ENCODE peak calls at places on chromosomes 12 and 14, in nine cellular contexts. One of them, this sample, is unnamed.
A peak's percentile ranks its signal among the peaks of the same experiment; 100 is the strongest.

GRCh38 chr12:12282761-12283160 is 15.9 kb upstream of the LRP6 start:
- DNase-seq in anterior cingulate cortex: no peak
- DNase-seq in kidney glomerular epithelial cell: peak; percentile 68
- DNase-seq in KBM-7: no peak
- DNase-seq in NCI-H2081: no peak
- DNase-seq in stimulated activated CD8-positive, alpha-beta memory T cell treated with anti-CD3 and anti-CD28 coated beads, Interleukin-12 subunit alpha, Interleukin-12 subunit beta, amount 100 ng/mL, for 1 hour: no peak
- DNase-seq in neural crest cell: no peak
- DNase-seq in islet precursor cell: no peak
- DNase-seq in activated CD8-positive, alpha-beta T cell treated with anti-CD3 and anti-CD28 coated beads for 36 hours: no peak
- DNase-seq in this sample: no peak

GRCh38 chr12:32211769-32212156 is 105.1 kb downstream of the BICD1 start:
- DNase-seq in anterior cingulate cortex: no peak
- DNase-seq in kidney glomerular epithelial cell: no peak
- DNase-seq in KBM-7: no peak
- DNase-seq in NCI-H2081: no peak
- DNase-seq in stimulated activated CD8-positive, alpha-beta memory T cell treated with anti-CD3 and anti-CD28 coated beads, Interleukin-12 subunit alpha, Interleukin-12 subunit beta, amount 100 ng/mL, for 1 hour: no peak
- DNase-seq in neural crest cell: no peak
- DNase-seq in islet precursor cell: no peak
- DNase-seq in activated CD8-positive, alpha-beta T cell treated with anti-CD3 and anti-CD28 coated beads for 36 hours: no peak
- DNase-seq in this sample: peak; percentile 58

GRCh38 chr12:31835276-31835882 is 106.6 kb upstream of the AMN1 start:
- DNase-seq in anterior cingulate cortex: no peak
- DNase-seq in kidney glomerular epithelial cell: no peak
- DNase-seq in KBM-7: peak; percentile 74
- DNase-seq in NCI-H2081: no peak
- DNase-seq in stimulated activated CD8-positive, alpha-beta memory T cell treated with anti-CD3 and anti-CD28 coated beads, Interleukin-12 subunit alpha, Interleukin-12 subunit beta, amount 100 ng/mL, for 1 hour: no peak
- DNase-seq in neural crest cell: no peak
- DNase-seq in islet precursor cell: no peak
- DNase-seq in activated CD8-positive, alpha-beta T cell treated with anti-CD3 and anti-CD28 coated beads for 36 hours: no peak
- DNase-seq in this sample: no peak

GRCh38 chr12:94560416-94561221 is 89.7 kb downstream of the TMCC3 start:
- DNase-seq in anterior cingulate cortex: peak; percentile 45
- DNase-seq in kidney glomerular epithelial cell: peak; percentile 4
- DNase-seq in KBM-7: no peak
- DNase-seq in NCI-H2081: no peak
- DNase-seq in stimulated activated CD8-positive, alpha-beta memory T cell treated with anti-CD3 and anti-CD28 coated beads, Interleukin-12 subunit alpha, Interleukin-12 subunit beta, amount 100 ng/mL, for 1 hour: no peak
- DNase-seq in neural crest cell: no peak
- DNase-seq in islet precursor cell: peak; percentile 94
- DNase-seq in activated CD8-positive, alpha-beta T cell treated with anti-CD3 and anti-CD28 coated beads for 36 hours: peak; percentile 38
- DNase-seq in this sample: peak; percentile 39

GRCh38 chr12:2607881-2608607 is 186.7 kb upstream of the FKBP4 start:
- DNase-seq in anterior cingulate cortex: no peak
- DNase-seq in kidney glomerular epithelial cell: no peak
- DNase-seq in KBM-7: no peak
- DNase-seq in NCI-H2081: no peak
- DNase-seq in stimulated activated CD8-positive, alpha-beta memory T cell treated with anti-CD3 and anti-CD28 coated beads, Interleukin-12 subunit alpha, Interleukin-12 subunit beta, amount 100 ng/mL, for 1 hour: no peak
- DNase-seq in neural crest cell: no peak
- DNase-seq in islet precursor cell: no peak
- DNase-seq in activated CD8-positive, alpha-beta T cell treated with anti-CD3 and anti-CD28 coated beads for 36 hours: no peak
- DNase-seq in this sample: no peak

GRCh38 chr14:80388980-80389711 is 177.8 kb upstream of the DIO2 start:
- DNase-seq in anterior cingulate cortex: no peak
- DNase-seq in kidney glomerular epithelial cell: peak; percentile 92
- DNase-seq in KBM-7: no peak
- DNase-seq in NCI-H2081: no peak
- DNase-seq in stimulated activated CD8-positive, alpha-beta memory T cell treated with anti-CD3 and anti-CD28 coated beads, Interleukin-12 subunit alpha, Interleukin-12 subunit beta, amount 100 ng/mL, for 1 hour: no peak
- DNase-seq in neural crest cell: no peak
- DNase-seq in islet precursor cell: peak; percentile 69
- DNase-seq in activated CD8-positive, alpha-beta T cell treated with anti-CD3 and anti-CD28 coated beads for 36 hours: no peak
- DNase-seq in this sample: no peak

GRCh38 chr14:99657645-99658155 is 12.8 kb downstream of the HHIPL1 start:
- DNase-seq in anterior cingulate cortex: no peak
- DNase-seq in kidney glomerular epithelial cell: no peak
- DNase-seq in KBM-7: no peak
- DNase-seq in NCI-H2081: no peak
- DNase-seq in stimulated activated CD8-positive, alpha-beta memory T cell treated with anti-CD3 and anti-CD28 coated beads, Interleukin-12 subunit alpha, Interleukin-12 subunit beta, amount 100 ng/mL, for 1 hour: no peak
- DNase-seq in neural crest cell: no peak
- DNase-seq in islet precursor cell: no peak
- DNase-seq in activated CD8-positive, alpha-beta T cell treated with anti-CD3 and anti-CD28 coated beads for 36 hours: no peak
- DNase-seq in this sample: no peak

GRCh38 chr14:68027276-68027675 is 207.7 kb downstream of the RAD51B start:
- DNase-seq in anterior cingulate cortex: no peak
- DNase-seq in kidney glomerular epithelial cell: no peak
- DNase-seq in KBM-7: no peak
- DNase-seq in NCI-H2081: no peak
- DNase-seq in stimulated activated CD8-positive, alpha-beta memory T cell treated with anti-CD3 and anti-CD28 coated beads, Interleukin-12 subunit alpha, Interleukin-12 subunit beta, amount 100 ng/mL, for 1 hour: no peak
- DNase-seq in neural crest cell: no peak
- DNase-seq in islet precursor cell: no peak
- DNase-seq in activated CD8-positive, alpha-beta T cell treated with anti-CD3 and anti-CD28 coated beads for 36 hours: no peak
- DNase-seq in this sample: no peak

GRCh38 chr14:81169267-81169666 is 51.5 kb downstream of the GTF2A1 start:
- DNase-seq in anterior cingulate cortex: no peak
- DNase-seq in kidney glomerular epithelial cell: no peak
- DNase-seq in KBM-7: no peak
- DNase-seq in NCI-H2081: no peak
- DNase-seq in stimulated activated CD8-positive, alpha-beta memory T cell treated with anti-CD3 and anti-CD28 coated beads, Interleukin-12 subunit alpha, Interleukin-12 subunit beta, amount 100 ng/mL, for 1 hour: no peak
- DNase-seq in neural crest cell: no peak
- DNase-seq in islet precursor cell: no peak
- DNase-seq in activated CD8-positive, alpha-beta T cell treated with anti-CD3 and anti-CD28 coated beads for 36 hours: no peak
- DNase-seq in this sample: no peak

GRCh38 chr12:31710021-31710818 is 18.6 kb downstream of the AMN1 start:
- DNase-seq in anterior cingulate cortex: no peak
- DNase-seq in kidney glomerular epithelial cell: no peak
- DNase-seq in KBM-7: peak; percentile 24
- DNase-seq in NCI-H2081: no peak
- DNase-seq in stimulated activated CD8-positive, alpha-beta memory T cell treated with anti-CD3 and anti-CD28 coated beads, Interleukin-12 subunit alpha, Interleukin-12 subunit beta, amount 100 ng/mL, for 1 hour: no peak
- DNase-seq in neural crest cell: no peak
- DNase-seq in islet precursor cell: no peak
- DNase-seq in activated CD8-positive, alpha-beta T cell treated with anti-CD3 and anti-CD28 coated beads for 36 hours: no peak
- DNase-seq in this sample: no peak

GRCh38 chr12:51819851-51820720 is 28.4 kb downstream of the FIGNL2 start:
- DNase-seq in anterior cingulate cortex: no peak
- DNase-seq in kidney glomerular epithelial cell: no peak
- DNase-seq in KBM-7: no peak
- DNase-seq in NCI-H2081: peak; percentile 37
- DNase-seq in stimulated activated CD8-positive, alpha-beta memory T cell treated with anti-CD3 and anti-CD28 coated beads, Interleukin-12 subunit alpha, Interleukin-12 subunit beta, amount 100 ng/mL, for 1 hour: no peak
- DNase-seq in neural crest cell: no peak
- DNase-seq in islet precursor cell: peak; percentile 61
- DNase-seq in activated CD8-positive, alpha-beta T cell treated with anti-CD3 and anti-CD28 coated beads for 36 hours: no peak
- DNase-seq in this sample: peak; percentile 16

GRCh38 chr12:106442575-106442974 is 85.0 kb downstream of the POLR3B start:
- DNase-seq in anterior cingulate cortex: no peak
- DNase-seq in kidney glomerular epithelial cell: no peak
- DNase-seq in KBM-7: no peak
- DNase-seq in NCI-H2081: no peak
- DNase-seq in stimulated activated CD8-positive, alpha-beta memory T cell treated with anti-CD3 and anti-CD28 coated beads, Interleukin-12 subunit alpha, Interleukin-12 subunit beta, amount 100 ng/mL, for 1 hour: no peak
- DNase-seq in neural crest cell: no peak
- DNase-seq in islet precursor cell: no peak
- DNase-seq in activated CD8-positive, alpha-beta T cell treated with anti-CD3 and anti-CD28 coated beads for 36 hours: no peak
- DNase-seq in this sample: no peak

GRCh38 chr14:103520269-103520656 is 2.4 kb downstream of the CKB start:
- DNase-seq in anterior cingulate cortex: no peak
- DNase-seq in kidney glomerular epithelial cell: no peak
- DNase-seq in KBM-7: no peak
- DNase-seq in NCI-H2081: no peak
- DNase-seq in stimulated activated CD8-positive, alpha-beta memory T cell treated with anti-CD3 and anti-CD28 coated beads, Interleukin-12 subunit alpha, Interleukin-12 subunit beta, amount 100 ng/mL, for 1 hour: no peak
- DNase-seq in neural crest cell: no peak
- DNase-seq in islet precursor cell: no peak
- DNase-seq in activated CD8-positive, alpha-beta T cell treated with anti-CD3 and anti-CD28 coated beads for 36 hours: no peak
- DNase-seq in this sample: no peak

GRCh38 chr12:26789731-26790644 is 43.0 kb downstream of the ITPR2 start:
- DNase-seq in anterior cingulate cortex: no peak
- DNase-seq in kidney glomerular epithelial cell: no peak
- DNase-seq in KBM-7: no peak
- DNase-seq in NCI-H2081: no peak
- DNase-seq in stimulated activated CD8-positive, alpha-beta memory T cell treated with anti-CD3 and anti-CD28 coated beads, Interleukin-12 subunit alpha, Interleukin-12 subunit beta, amount 100 ng/mL, for 1 hour: no peak
- DNase-seq in neural crest cell: no peak
- DNase-seq in islet precursor cell: no peak
- DNase-seq in activated CD8-positive, alpha-beta T cell treated with anti-CD3 and anti-CD28 coated beads for 36 hours: no peak
- DNase-seq in this sample: no peak

GRCh38 chr12:48285751-48286650 is 64.7 kb downstream of the ZNF641 start:
- DNase-seq in anterior cingulate cortex: no peak
- DNase-seq in kidney glomerular epithelial cell: no peak
- DNase-seq in KBM-7: no peak
- DNase-seq in NCI-H2081: no peak
- DNase-seq in stimulated activated CD8-positive, alpha-beta memory T cell treated with anti-CD3 and anti-CD28 coated beads, Interleukin-12 subunit alpha, Interleukin-12 subunit beta, amount 100 ng/mL, for 1 hour: no peak
- DNase-seq in neural crest cell: no peak
- DNase-seq in islet precursor cell: peak; percentile 55
- DNase-seq in activated CD8-positive, alpha-beta T cell treated with anti-CD3 and anti-CD28 coated beads for 36 hours: peak; percentile 51
- DNase-seq in this sample: no peak

GRCh38 chr14:52840916-52841315 is 49.5 kb upstream of the GNPNAT1 start:
- DNase-seq in anterior cingulate cortex: no peak
- DNase-seq in kidney glomerular epithelial cell: no peak
- DNase-seq in KBM-7: no peak
- DNase-seq in NCI-H2081: no peak
- DNase-seq in stimulated activated CD8-positive, alpha-beta memory T cell treated with anti-CD3 and anti-CD28 coated beads, Interleukin-12 subunit alpha, Interleukin-12 subunit beta, amount 100 ng/mL, for 1 hour: no peak
- DNase-seq in neural crest cell: no peak
- DNase-seq in islet precursor cell: no peak
- DNase-seq in activated CD8-positive, alpha-beta T cell treated with anti-CD3 and anti-CD28 coated beads for 36 hours: no peak
- DNase-seq in this sample: no peak

GRCh38 chr12:8034802-8035201 is 2.3 kb downstream of the FOXJ2 start:
- DNase-seq in anterior cingulate cortex: no peak
- DNase-seq in kidney glomerular epithelial cell: no peak
- DNase-seq in KBM-7: no peak
- DNase-seq in NCI-H2081: no peak
- DNase-seq in stimulated activated CD8-positive, alpha-beta memory T cell treated with anti-CD3 and anti-CD28 coated beads, Interleukin-12 subunit alpha, Interleukin-12 subunit beta, amount 100 ng/mL, for 1 hour: no peak
- DNase-seq in neural crest cell: no peak
- DNase-seq in islet precursor cell: no peak
- DNase-seq in activated CD8-positive, alpha-beta T cell treated with anti-CD3 and anti-CD28 coated beads for 36 hours: no peak
- DNase-seq in this sample: no peak

GRCh38 chr12:28869197-28869596 is 279.9 kb upstream of the FAR2 start:
- DNase-seq in anterior cingulate cortex: no peak
- DNase-seq in kidney glomerular epithelial cell: no peak
- DNase-seq in KBM-7: no peak
- DNase-seq in NCI-H2081: no peak
- DNase-seq in stimulated activated CD8-positive, alpha-beta memory T cell treated with anti-CD3 and anti-CD28 coated beads, Interleukin-12 subunit alpha, Interleukin-12 subunit beta, amount 100 ng/mL, for 1 hour: no peak
- DNase-seq in neural crest cell: no peak
- DNase-seq in islet precursor cell: peak; percentile 83
- DNase-seq in activated CD8-positive, alpha-beta T cell treated with anti-CD3 and anti-CD28 coated beads for 36 hours: no peak
- DNase-seq in this sample: no peak

GRCh38 chr14:101773378-101773777 is 11.9 kb downstream of the PPP2R5C start:
- DNase-seq in anterior cingulate cortex: no peak
- DNase-seq in kidney glomerular epithelial cell: no peak
- DNase-seq in KBM-7: no peak
- DNase-seq in NCI-H2081: no peak
- DNase-seq in stimulated activated CD8-positive, alpha-beta memory T cell treated with anti-CD3 and anti-CD28 coated beads, Interleukin-12 subunit alpha, Interleukin-12 subunit beta, amount 100 ng/mL, for 1 hour: no peak
- DNase-seq in neural crest cell: no peak
- DNase-seq in islet precursor cell: no peak
- DNase-seq in activated CD8-positive, alpha-beta T cell treated with anti-CD3 and anti-CD28 coated beads for 36 hours: no peak
- DNase-seq in this sample: no peak

GRCh38 chr14:90521121-90521929 is 124.5 kb downstream of the CALM1 start:
- DNase-seq in anterior cingulate cortex: no peak
- DNase-seq in kidney glomerular epithelial cell: no peak
- DNase-seq in KBM-7: no peak
- DNase-seq in NCI-H2081: peak; percentile 42
- DNase-seq in stimulated activated CD8-positive, alpha-beta memory T cell treated with anti-CD3 and anti-CD28 coated beads, Interleukin-12 subunit alpha, Interleukin-12 subunit beta, amount 100 ng/mL, for 1 hour: no peak
- DNase-seq in neural crest cell: no peak
- DNase-seq in islet precursor cell: no peak
- DNase-seq in activated CD8-positive, alpha-beta T cell treated with anti-CD3 and anti-CD28 coated beads for 36 hours: no peak
- DNase-seq in this sample: no peak

GRCh38 chr12:110670161-110670701 is 18.7 kb downstream of the HVCN1 start:
- DNase-seq in anterior cingulate cortex: no peak
- DNase-seq in kidney glomerular epithelial cell: no peak
- DNase-seq in KBM-7: no peak
- DNase-seq in NCI-H2081: no peak
- DNase-seq in stimulated activated CD8-positive, alpha-beta memory T cell treated with anti-CD3 and anti-CD28 coated beads, Interleukin-12 subunit alpha, Interleukin-12 subunit beta, amount 100 ng/mL, for 1 hour: no peak
- DNase-seq in neural crest cell: no peak
- DNase-seq in islet precursor cell: no peak
- DNase-seq in activated CD8-positive, alpha-beta T cell treated with anti-CD3 and anti-CD28 coated beads for 36 hours: peak; percentile 77
- DNase-seq in this sample: no peak

GRCh38 chr12:1936406-1937320 is 18.2 kb upstream of the CACNA2D4 start:
- DNase-seq in anterior cingulate cortex: peak; percentile 77
- DNase-seq in kidney glomerular epithelial cell: peak; percentile 87
- DNase-seq in KBM-7: peak; percentile 14
- DNase-seq in NCI-H2081: peak; percentile 73
- DNase-seq in stimulated activated CD8-positive, alpha-beta memory T cell treated with anti-CD3 and anti-CD28 coated beads, Interleukin-12 subunit alpha, Interleukin-12 subunit beta, amount 100 ng/mL, for 1 hour: no peak
- DNase-seq in neural crest cell: no peak
- DNase-seq in islet precursor cell: peak; percentile 52
- DNase-seq in activated CD8-positive, alpha-beta T cell treated with anti-CD3 and anti-CD28 coated beads for 36 hours: no peak
- DNase-seq in this sample: no peak

GRCh38 chr14:77037886-77038511 is 9.5 kb upstream of the IRF2BPL start:
- DNase-seq in anterior cingulate cortex: no peak
- DNase-seq in kidney glomerular epithelial cell: no peak
- DNase-seq in KBM-7: peak; percentile 38
- DNase-seq in NCI-H2081: no peak
- DNase-seq in stimulated activated CD8-positive, alpha-beta memory T cell treated with anti-CD3 and anti-CD28 coated beads, Interleukin-12 subunit alpha, Interleukin-12 subunit beta, amount 100 ng/mL, for 1 hour: peak; percentile 56
- DNase-seq in neural crest cell: no peak
- DNase-seq in islet precursor cell: peak; percentile 67
- DNase-seq in activated CD8-positive, alpha-beta T cell treated with anti-CD3 and anti-CD28 coated beads for 36 hours: peak; percentile 82
- DNase-seq in this sample: no peak

GRCh38 chr12:62562892-62563291 is 96.3 kb downstream of the MON2 start:
- DNase-seq in anterior cingulate cortex: no peak
- DNase-seq in kidney glomerular epithelial cell: no peak
- DNase-seq in KBM-7: no peak
- DNase-seq in NCI-H2081: no peak
- DNase-seq in stimulated activated CD8-positive, alpha-beta memory T cell treated with anti-CD3 and anti-CD28 coated beads, Interleukin-12 subunit alpha, Interleukin-12 subunit beta, amount 100 ng/mL, for 1 hour: no peak
- DNase-seq in neural crest cell: no peak
- DNase-seq in islet precursor cell: no peak
- DNase-seq in activated CD8-positive, alpha-beta T cell treated with anti-CD3 and anti-CD28 coated beads for 36 hours: no peak
- DNase-seq in this sample: no peak

GRCh38 chr12:13223176-13223806 is 26.8 kb downstream of the EMP1 start:
- DNase-seq in anterior cingulate cortex: no peak
- DNase-seq in kidney glomerular epithelial cell: peak; percentile 30
- DNase-seq in KBM-7: no peak
- DNase-seq in NCI-H2081: no peak
- DNase-seq in stimulated activated CD8-positive, alpha-beta memory T cell treated with anti-CD3 and anti-CD28 coated beads, Interleukin-12 subunit alpha, Interleukin-12 subunit beta, amount 100 ng/mL, for 1 hour: no peak
- DNase-seq in neural crest cell: no peak
- DNase-seq in islet precursor cell: peak; percentile 44
- DNase-seq in activated CD8-positive, alpha-beta T cell treated with anti-CD3 and anti-CD28 coated beads for 36 hours: no peak
- DNase-seq in this sample: peak; percentile 24

GRCh38 chr14:53237488-53237887 is 84.4 kb upstream of the DDHD1 start:
- DNase-seq in anterior cingulate cortex: no peak
- DNase-seq in kidney glomerular epithelial cell: no peak
- DNase-seq in KBM-7: no peak
- DNase-seq in NCI-H2081: no peak
- DNase-seq in stimulated activated CD8-positive, alpha-beta memory T cell treated with anti-CD3 and anti-CD28 coated beads, Interleukin-12 subunit alpha, Interleukin-12 subunit beta, amount 100 ng/mL, for 1 hour: no peak
- DNase-seq in neural crest cell: no peak
- DNase-seq in islet precursor cell: no peak
- DNase-seq in activated CD8-positive, alpha-beta T cell treated with anti-CD3 and anti-CD28 coated beads for 36 hours: no peak
- DNase-seq in this sample: no peak

GRCh38 chr12:7834701-7835100 is 38.0 kb downstream of the SLC2A14 start:
- DNase-seq in anterior cingulate cortex: no peak
- DNase-seq in kidney glomerular epithelial cell: no peak
- DNase-seq in KBM-7: no peak
- DNase-seq in NCI-H2081: no peak
- DNase-seq in stimulated activated CD8-positive, alpha-beta memory T cell treated with anti-CD3 and anti-CD28 coated beads, Interleukin-12 subunit alpha, Interleukin-12 subunit beta, amount 100 ng/mL, for 1 hour: no peak
- DNase-seq in neural crest cell: no peak
- DNase-seq in islet precursor cell: peak; percentile 70
- DNase-seq in activated CD8-positive, alpha-beta T cell treated with anti-CD3 and anti-CD28 coated beads for 36 hours: no peak
- DNase-seq in this sample: no peak

GRCh38 chr14:42869681-42870080 is 1263.0 kb downstream of the LRFN5 start:
- DNase-seq in anterior cingulate cortex: no peak
- DNase-seq in kidney glomerular epithelial cell: peak; percentile 23
- DNase-seq in KBM-7: no peak
- DNase-seq in NCI-H2081: no peak
- DNase-seq in stimulated activated CD8-positive, alpha-beta memory T cell treated with anti-CD3 and anti-CD28 coated beads, Interleukin-12 subunit alpha, Interleukin-12 subunit beta, amount 100 ng/mL, for 1 hour: no peak
- DNase-seq in neural crest cell: no peak
- DNase-seq in islet precursor cell: no peak
- DNase-seq in activated CD8-positive, alpha-beta T cell treated with anti-CD3 and anti-CD28 coated beads for 36 hours: no peak
- DNase-seq in this sample: no peak

GRCh38 chr12:34625116-34625515 is 602.8 kb downstream of the ALG10 start:
- DNase-seq in anterior cingulate cortex: no peak
- DNase-seq in kidney glomerular epithelial cell: no peak
- DNase-seq in KBM-7: peak; percentile 53
- DNase-seq in NCI-H2081: no peak
- DNase-seq in stimulated activated CD8-positive, alpha-beta memory T cell treated with anti-CD3 and anti-CD28 coated beads, Interleukin-12 subunit alpha, Interleukin-12 subunit beta, amount 100 ng/mL, for 1 hour: no peak
- DNase-seq in neural crest cell: no peak
- DNase-seq in islet precursor cell: no peak
- DNase-seq in activated CD8-positive, alpha-beta T cell treated with anti-CD3 and anti-CD28 coated beads for 36 hours: no peak
- DNase-seq in this sample: no peak

GRCh38 chr12:77893918-77894317 is 63.2 kb downstream of the NAV3 start:
- DNase-seq in anterior cingulate cortex: no peak
- DNase-seq in kidney glomerular epithelial cell: peak; percentile 4
- DNase-seq in KBM-7: no peak
- DNase-seq in NCI-H2081: no peak
- DNase-seq in stimulated activated CD8-positive, alpha-beta memory T cell treated with anti-CD3 and anti-CD28 coated beads, Interleukin-12 subunit alpha, Interleukin-12 subunit beta, amount 100 ng/mL, for 1 hour: no peak
- DNase-seq in neural crest cell: no peak
- DNase-seq in islet precursor cell: no peak
- DNase-seq in activated CD8-positive, alpha-beta T cell treated with anti-CD3 and anti-CD28 coated beads for 36 hours: no peak
- DNase-seq in this sample: no peak

GRCh38 chr14:50357124-50357523 is 39.6 kb downstream of the CDKL1 start:
- DNase-seq in anterior cingulate cortex: no peak
- DNase-seq in kidney glomerular epithelial cell: no peak
- DNase-seq in KBM-7: peak; percentile 21
- DNase-seq in NCI-H2081: no peak
- DNase-seq in stimulated activated CD8-positive, alpha-beta memory T cell treated with anti-CD3 and anti-CD28 coated beads, Interleukin-12 subunit alpha, Interleukin-12 subunit beta, amount 100 ng/mL, for 1 hour: no peak
- DNase-seq in neural crest cell: no peak
- DNase-seq in islet precursor cell: no peak
- DNase-seq in activated CD8-positive, alpha-beta T cell treated with anti-CD3 and anti-CD28 coated beads for 36 hours: no peak
- DNase-seq in this sample: no peak

This sample was measured in NCI-H526 treated with DMSO at 0.1 percent for 48 hours.